ENCODE peak calls at places on chromosomes 2 and 18, in ten cellular contexts. E is lower lobe of right lung, B is fibroblast of lung, W is Panc1, I is WERI-Rb-1, T is PC-3, M is cardiac muscle cell, H is AG04450, F is upper lobe of right lung, Z is H9. N is an unnamed sample.

GRCh38 chr2:23312996-23313606 is 71.9 kb upstream of the KLHL29 start:
- DNase-seq in E (no peak), B (no peak), W (peak; percentile 35), I (peak; percentile 75), T (peak; percentile 25), M (peak; percentile 34), H (no peak), F (no peak), Z (peak; percentile 82), N (no peak)

GRCh38 chr2:38109732-38110181 is 33.8 kb upstream of the CYP1B1 start:
- DNase-seq in E (no peak), B (peak; percentile 49), W (no peak), I (no peak), T (no peak), M (no peak), H (no peak), F (no peak), Z (no peak), N (no peak)

GRCh38 chr18:64294967-64295366 is 146.1 kb upstream of the LINC00305 start:
- DNase-seq in E (no peak), B (no peak), W (no peak), I (no peak), T (no peak), M (no peak), H (no peak), F (no peak), Z (no peak), N (no peak)

GRCh38 chr2:119436993-119437772 is 5.5 kb downstream of the TMEM37 start:
- DNase-seq in E (no peak), B (no peak), W (no peak), I (no peak), T (no peak), M (no peak), H (no peak), F (no peak), Z (peak; percentile 11), N (no peak)

GRCh38 chr2:113080134-113080533 is 12.4 kb downstream of the IL1F10 start:
- DNase-seq in E (peak; percentile 53), B (peak; percentile 10), W (peak; percentile 15), I (peak; percentile 54), T (peak; percentile 73), M (peak; percentile 39), H (peak; percentile 3), F (no peak), Z (peak; percentile 61), N (no peak)

GRCh38 chr2:95270541-95271081 is 3.6 kb upstream of the PROM2 start:
- DNase-seq in E (peak; percentile 28), B (no peak), W (no peak), I (no peak), T (no peak), M (no peak), H (no peak), F (peak; percentile 30), Z (peak; percentile 7), N (no peak)

GRCh38 chr18:50441518-50441917 is 66.7 kb downstream of the SKA1 start:
- DNase-seq in E (no peak), B (peak; percentile 15), W (no peak), I (no peak), T (no peak), M (peak; percentile 25), H (no peak), F (no peak), Z (no peak), N (no peak)

GRCh38 chr18:68648191-68648590 is 66.7 kb downstream of the TMX3 start:
- DNase-seq in E (no peak), B (no peak), W (no peak), I (no peak), T (peak; percentile 10), M (no peak), H (no peak), F (no peak), Z (no peak), N (no peak)

GRCh38 chr2:237152361-237152760 is 66.7 kb downstream of the COPS8 start:
- DNase-seq in E (no peak), B (no peak), W (no peak), I (no peak), T (no peak), M (no peak), H (no peak), F (no peak), Z (no peak), N (no peak)

GRCh38 chr18:13381907-13382682 is 163.5 kb downstream of the LDLRAD4 start:
- DNase-seq in E (peak; percentile 84), B (peak; percentile 77), W (no peak), I (no peak), T (no peak), M (peak; percentile 75), H (no peak), F (peak; percentile 78), Z (no peak), N (peak; percentile 56)
- H3K27ac ChIP-seq in E (peak overlapping the region; percentile 80), B (peak overlapping the region; percentile 27), W (no peak overlapping the region), I (no peak overlapping the region), T (no peak overlapping the region), M (no peak overlapping the region), H (no peak overlapping the region), F (peak overlapping the region; percentile 92), Z (no peak overlapping the region), N (peak overlapping the region; percentile 92)

DNA sequence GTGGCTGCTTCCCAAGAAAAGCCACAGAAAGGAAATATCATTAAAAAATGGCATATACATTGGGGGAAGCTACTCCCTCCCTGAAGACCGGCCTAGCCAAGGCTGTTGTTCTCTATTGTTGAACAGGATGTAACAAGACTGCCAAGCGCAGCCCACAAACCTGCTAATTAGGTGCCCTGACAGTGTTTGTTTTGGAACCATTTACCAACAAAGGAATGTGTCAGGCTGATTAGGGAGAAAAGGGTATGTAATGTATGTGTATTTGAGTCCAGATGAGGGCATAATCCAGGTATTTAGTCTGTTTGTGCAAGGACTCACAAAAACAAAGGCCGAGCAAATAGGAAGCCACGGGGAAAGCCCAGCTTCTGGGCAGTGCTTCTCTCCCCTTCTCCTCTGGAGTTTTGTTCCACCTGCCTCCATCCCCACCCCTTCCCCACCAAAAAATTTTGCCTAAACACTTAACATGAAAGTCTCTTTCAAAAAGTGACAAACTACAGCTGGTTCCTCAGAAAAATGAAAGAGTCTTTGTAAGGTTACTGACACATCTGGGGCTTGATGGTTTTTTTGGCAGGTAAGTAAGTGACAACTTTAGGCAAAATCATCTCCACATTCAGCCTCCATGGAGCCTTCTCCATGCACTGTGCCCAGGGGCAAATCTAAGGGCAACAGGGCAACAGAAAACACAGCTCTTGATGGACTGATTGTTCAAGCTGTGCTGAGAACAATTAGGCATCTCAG is 78.3 kb upstream of the FZD5 start:
- DNase-seq in E (peak; percentile 70), B (peak; percentile 97), W (no peak), I (no peak), T (peak; percentile 84), M (peak; percentile 87), H (no peak), F (no peak), Z (no peak), N (no peak)
- H3K27ac ChIP-seq in E (peak overlapping the region; percentile 56), B (no peak overlapping the region), W (peak overlapping the region; percentile 64), I (no peak overlapping the region), T (no peak overlapping the region), M (peak overlapping the region; percentile 37), H (no peak overlapping the region), F (peak overlapping the region; percentile 39), Z (no peak overlapping the region), N (no peak overlapping the region)

GRCh38 chr18:3383381-3383915 is 66.5 kb upstream of the TGIF1 start:
- DNase-seq in E (no peak), B (peak; percentile 23), W (no peak), I (peak; percentile 31), T (no peak), M (peak; percentile 16), H (no peak), F (no peak), Z (no peak), N (no peak)

GRCh38 chr18:3380384-3380961 is 69.5 kb upstream of the TGIF1 start:
- DNase-seq in E (no peak), B (peak; percentile 50), W (no peak), I (peak; percentile 29), T (peak; percentile 71), M (peak; percentile 62), H (no peak), F (no peak), Z (no peak), N (no peak)

GRCh38 chr18:3384664-3385189 is 65.2 kb upstream of the TGIF1 start:
- DNase-seq in E (no peak), B (no peak), W (no peak), I (no peak), T (peak; percentile 22), M (no peak), H (no peak), F (no peak), Z (no peak), N (no peak)

DNA sequence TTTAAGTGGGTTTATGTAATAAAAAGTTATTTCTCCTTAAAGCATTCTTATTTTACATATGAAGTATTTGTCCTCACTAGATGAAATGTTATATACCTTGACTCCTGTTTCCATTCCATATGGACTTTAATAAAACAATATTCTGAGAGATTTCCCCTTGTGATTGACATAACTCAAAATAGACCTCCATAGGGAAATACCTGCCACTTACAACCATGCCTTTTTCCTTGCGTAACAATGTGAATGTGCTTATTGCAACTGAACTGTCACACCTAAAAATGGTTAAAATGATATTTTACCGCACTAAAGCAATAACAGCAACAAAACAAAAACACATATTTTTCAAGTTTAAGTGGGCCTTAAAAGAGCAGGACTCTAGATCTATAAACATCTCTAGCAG is 70.3 kb upstream of the TGIF1 start:
- DNase-seq in E (no peak), B (no peak), W (no peak), I (no peak), T (no peak), M (no peak), H (no peak), F (no peak), Z (no peak), N (no peak)
- H3K27ac ChIP-seq in E (no peak overlapping the region), B (no peak overlapping the region), W (peak overlapping the region; percentile 51), I (no peak overlapping the region), T (no peak overlapping the region), M (no peak overlapping the region), H (no peak overlapping the region), F (no peak overlapping the region), Z (no peak overlapping the region), N (no peak overlapping the region)

GRCh38 chr2:3059111-3059990 is 318.3 kb downstream of the EIPR1 start:
- DNase-seq in E (no peak), B (no peak), W (no peak), I (no peak), T (no peak), M (no peak), H (no peak), F (no peak), Z (no peak), N (peak; percentile 24)
- H3K27ac ChIP-seq in E (no peak overlapping the region), B (no peak overlapping the region), W (no peak overlapping the region), I (no peak overlapping the region), T (no peak overlapping the region), M (no peak overlapping the region), H (no peak overlapping the region), F (no peak overlapping the region), Z (no peak overlapping the region), N (no peak overlapping the region)

GRCh38 chr18:23951206-23951605 is 63.3 kb upstream of the TTC39C start:
- DNase-seq in E (no peak), B (no peak), W (no peak), I (no peak), T (no peak), M (no peak), H (no peak), F (no peak), Z (no peak), N (no peak)
- H3K27ac ChIP-seq in E (no peak overlapping the region), B (no peak overlapping the region), W (no peak overlapping the region), I (no peak overlapping the region), T (no peak overlapping the region), M (no peak overlapping the region), H (no peak overlapping the region), F (no peak overlapping the region), Z (peak overlapping the region; percentile 92), N (no peak overlapping the region)

N was measured in caudate nucleus.